ENCODE peak calls at places on chromosomes 11 and 22, in six cellular contexts. One of them, this sample, is unnamed.

GRCh38 chr11:3840289-3840869 is 380 bp downstream of the RHOG start:
- DNase-seq in HCT116: no peak
- DNase-seq in fibroblast of lung: no peak
- DNase-seq in IMR-90: no peak
- DNase-seq in lower leg skin: peak; percentile 36
- DNase-seq in kidney epithelial cell: no peak
- DNase-seq in this sample: no peak

GRCh38 chr11:118522571-118523072 is 4.7 kb upstream of the TTC36 start:
- DNase-seq in HCT116: no peak
- DNase-seq in fibroblast of lung: peak; percentile 28
- DNase-seq in IMR-90: peak; percentile 30
- DNase-seq in lower leg skin: no peak
- DNase-seq in kidney epithelial cell: no peak
- DNase-seq in this sample: no peak

GRCh38 chr22:46042786-46043185 is 65.8 kb upstream of the WNT7B start:
- DNase-seq in HCT116: no peak
- DNase-seq in fibroblast of lung: no peak
- DNase-seq in IMR-90: peak; percentile 32
- DNase-seq in lower leg skin: no peak
- DNase-seq in kidney epithelial cell: no peak
- DNase-seq in this sample: no peak

GRCh38 chr11:82906236-82906635 is 4.7 kb downstream of the DDIAS start:
- DNase-seq in HCT116: peak; percentile 15
- DNase-seq in fibroblast of lung: peak; percentile 61
- DNase-seq in IMR-90: peak; percentile 43
- DNase-seq in lower leg skin: no peak
- DNase-seq in kidney epithelial cell: no peak
- DNase-seq in this sample: no peak

GRCh38 chr11:117859713-117860112 is 16.7 kb downstream of the FXYD6 start:
- DNase-seq in HCT116: no peak
- DNase-seq in fibroblast of lung: no peak
- DNase-seq in IMR-90: no peak
- DNase-seq in lower leg skin: no peak
- DNase-seq in kidney epithelial cell: no peak
- DNase-seq in this sample: no peak

GRCh38 chr11:41065432-41065831 is 394.0 kb downstream of the LRRC4C start:
- DNase-seq in HCT116: no peak
- DNase-seq in fibroblast of lung: no peak
- DNase-seq in IMR-90: no peak
- DNase-seq in lower leg skin: no peak
- DNase-seq in kidney epithelial cell: no peak
- DNase-seq in this sample: no peak

GRCh38 chr11:76445122-76446084 is 585 bp downstream of the EMSY start:
- DNase-seq in HCT116: peak; percentile 79
- DNase-seq in fibroblast of lung: peak; percentile 83
- DNase-seq in IMR-90: peak; percentile 90
- DNase-seq in lower leg skin: peak; percentile 72
- DNase-seq in kidney epithelial cell: peak; percentile 39
- DNase-seq in this sample: no peak

GRCh38 chr11:130426223-130427048 is 2.0 kb downstream of the ADAMTS8 start:
- DNase-seq in HCT116: no peak
- DNase-seq in fibroblast of lung: no peak
- DNase-seq in IMR-90: no peak
- DNase-seq in lower leg skin: no peak
- DNase-seq in kidney epithelial cell: no peak
- DNase-seq in this sample: no peak

GRCh38 chr11:19226378-19227195 is 14.2 kb downstream of the E2F8 start:
- DNase-seq in HCT116: no peak
- DNase-seq in fibroblast of lung: no peak
- DNase-seq in IMR-90: no peak
- DNase-seq in lower leg skin: no peak
- DNase-seq in kidney epithelial cell: no peak
- DNase-seq in this sample: no peak

DNA sequence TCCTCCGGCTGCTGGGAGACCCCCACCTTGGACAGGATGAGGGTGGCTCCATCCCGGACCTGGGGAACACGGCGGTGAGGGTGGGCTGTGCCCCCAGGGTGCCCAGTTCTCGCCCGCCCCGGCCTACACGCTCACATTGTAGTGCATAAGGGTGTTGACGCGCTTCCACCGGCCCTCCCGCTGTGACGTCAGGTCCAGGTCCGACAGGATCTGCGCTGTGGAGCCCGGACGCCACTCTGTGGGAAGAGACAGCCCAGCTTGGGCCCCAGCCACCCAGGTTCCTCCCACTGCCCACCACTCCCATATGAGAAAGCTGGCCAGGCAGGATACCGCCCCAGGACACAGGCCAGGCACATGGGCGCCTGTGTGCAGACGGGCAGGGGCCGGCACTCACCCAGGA is 8.3 kb upstream of the MAPK11 start:
- DNase-seq in HCT116: no peak
- DNase-seq in fibroblast of lung: no peak
- DNase-seq in IMR-90: no peak
- DNase-seq in lower leg skin: no peak
- DNase-seq in kidney epithelial cell: no peak
- DNase-seq in this sample: no peak
- TF ChIP-seq CTCF in HCT116: no peak
- TF ChIP-seq CTCF in fibroblast of lung: no peak
- TF ChIP-seq CTCF in IMR-90: no peak
- TF ChIP-seq CTCF in lower leg skin: no peak
- TF ChIP-seq CTCF in kidney epithelial cell: no peak
- TF ChIP-seq CTCF in this sample: no peak

GRCh38 chr11:86670179-86670578 is 2.2 kb downstream of the ME3 start:
- DNase-seq in HCT116: no peak
- DNase-seq in fibroblast of lung: peak; percentile 90
- DNase-seq in IMR-90: peak; percentile 43
- DNase-seq in lower leg skin: no peak
- DNase-seq in kidney epithelial cell: no peak
- DNase-seq in this sample: no peak
- H3K4me3 ChIP-seq in HCT116: no peak overlapping the region
- H3K4me3 ChIP-seq in fibroblast of lung: no peak overlapping the region
- H3K4me3 ChIP-seq in IMR-90: no peak overlapping the region
- H3K4me3 ChIP-seq in lower leg skin: no peak overlapping the region
- H3K4me3 ChIP-seq in kidney epithelial cell: no peak overlapping the region
- H3K4me3 ChIP-seq in this sample: no peak overlapping the region

DNA sequence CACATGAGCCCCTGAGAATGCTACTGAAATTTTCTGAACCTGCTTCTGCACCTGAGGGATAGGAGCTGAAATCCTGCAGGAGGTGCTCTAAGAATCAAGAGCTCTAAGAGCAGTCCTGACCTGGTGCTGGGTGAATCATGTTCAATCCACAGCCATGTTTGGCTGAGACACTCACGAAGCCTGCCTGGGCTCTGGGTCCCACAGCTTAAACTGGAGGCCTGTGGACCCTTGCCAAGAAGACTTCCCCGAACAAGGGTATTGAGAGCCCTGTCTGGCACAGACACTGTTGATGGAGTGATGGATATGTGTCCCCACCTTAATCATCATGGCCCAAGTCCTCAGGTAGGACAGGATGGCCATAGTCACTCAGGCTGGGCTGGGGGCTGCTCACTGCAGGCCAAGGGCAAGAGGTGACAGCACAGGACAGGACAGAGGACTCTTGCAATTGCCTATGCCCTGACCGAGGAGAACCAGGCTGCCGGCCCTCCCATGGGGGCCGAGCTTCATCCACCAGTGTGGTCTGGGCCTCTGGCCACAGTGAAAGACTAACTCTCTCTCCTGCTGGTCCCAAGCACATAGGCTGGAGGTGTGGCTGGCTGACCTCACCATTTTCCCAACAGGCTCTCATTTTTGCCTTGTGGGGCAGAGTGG is 6.8 kb downstream of the RAB3IL1 start:
- DNase-seq in HCT116: no peak
- DNase-seq in fibroblast of lung: no peak
- DNase-seq in IMR-90: no peak
- DNase-seq in lower leg skin: no peak
- DNase-seq in kidney epithelial cell: no peak
- DNase-seq in this sample: no peak
- TF ChIP-seq CTCF in HCT116: no peak
- TF ChIP-seq CTCF in fibroblast of lung: no peak
- TF ChIP-seq CTCF in IMR-90: no peak
- TF ChIP-seq CTCF in lower leg skin: no peak
- TF ChIP-seq CTCF in kidney epithelial cell: no peak
- TF ChIP-seq CTCF in this sample: no peak

GRCh38 chr11:133952199-133953190 is 4.3 kb downstream of the IGSF9B start:
- DNase-seq in HCT116: no peak
- DNase-seq in fibroblast of lung: no peak
- DNase-seq in IMR-90: no peak
- DNase-seq in lower leg skin: no peak
- DNase-seq in kidney epithelial cell: no peak
- DNase-seq in this sample: no peak
- H3K4me3 ChIP-seq in HCT116: no peak overlapping the region
- H3K4me3 ChIP-seq in fibroblast of lung: no peak overlapping the region
- H3K4me3 ChIP-seq in IMR-90: no peak overlapping the region
- H3K4me3 ChIP-seq in lower leg skin: no peak overlapping the region
- H3K4me3 ChIP-seq in kidney epithelial cell: no peak overlapping the region
- H3K4me3 ChIP-seq in this sample: no peak overlapping the region

GRCh38 chr11:62245271-62245753 is 3.3 kb downstream of the SCGB1D2 start:
- DNase-seq in HCT116: no peak
- DNase-seq in fibroblast of lung: peak; percentile 14
- DNase-seq in IMR-90: peak; percentile 28
- DNase-seq in lower leg skin: no peak
- DNase-seq in kidney epithelial cell: no peak
- DNase-seq in this sample: no peak
- TF ChIP-seq CTCF in HCT116: peak; percentile 50
- TF ChIP-seq CTCF in fibroblast of lung: no peak
- TF ChIP-seq CTCF in IMR-90: no peak
- TF ChIP-seq CTCF in lower leg skin: no peak
- TF ChIP-seq CTCF in kidney epithelial cell: peak; percentile 28
- TF ChIP-seq CTCF in this sample: peak; percentile 54

GRCh38 chr11:74710291-74710938 is 20.8 kb downstream of the CHRDL2 start:
- DNase-seq in HCT116: no peak
- DNase-seq in fibroblast of lung: no peak
- DNase-seq in IMR-90: peak; percentile 46
- DNase-seq in lower leg skin: no peak
- DNase-seq in kidney epithelial cell: no peak
- DNase-seq in this sample: no peak

GRCh38 chr11:74703211-74703610 is 28.0 kb downstream of the CHRDL2 start:
- DNase-seq in HCT116: no peak
- DNase-seq in fibroblast of lung: no peak
- DNase-seq in IMR-90: no peak
- DNase-seq in lower leg skin: no peak
- DNase-seq in kidney epithelial cell: no peak
- DNase-seq in this sample: no peak

GRCh38 chr11:74709175-74709574 is 22.1 kb downstream of the CHRDL2 start:
- DNase-seq in HCT116: no peak
- DNase-seq in fibroblast of lung: no peak
- DNase-seq in IMR-90: no peak
- DNase-seq in lower leg skin: no peak
- DNase-seq in kidney epithelial cell: no peak
- DNase-seq in this sample: no peak

GRCh38 chr11:74707602-74708510 is 23.4 kb downstream of the CHRDL2 start:
- DNase-seq in HCT116: no peak
- DNase-seq in fibroblast of lung: no peak
- DNase-seq in IMR-90: no peak
- DNase-seq in lower leg skin: no peak
- DNase-seq in kidney epithelial cell: no peak
- DNase-seq in this sample: no peak

GRCh38 chr11:74707182-74707581 is 24.0 kb downstream of the CHRDL2 start:
- DNase-seq in HCT116: no peak
- DNase-seq in fibroblast of lung: no peak
- DNase-seq in IMR-90: no peak
- DNase-seq in lower leg skin: no peak
- DNase-seq in kidney epithelial cell: no peak
- DNase-seq in this sample: no peak
- H3K4me3 ChIP-seq in HCT116: no peak overlapping the region
- H3K4me3 ChIP-seq in fibroblast of lung: no peak overlapping the region
- H3K4me3 ChIP-seq in IMR-90: no peak overlapping the region
- H3K4me3 ChIP-seq in lower leg skin: no peak overlapping the region
- H3K4me3 ChIP-seq in kidney epithelial cell: no peak overlapping the region
- H3K4me3 ChIP-seq in this sample: no peak overlapping the region

GRCh38 chr11:47768090-47768620 is 1.0 kb upstream of the FNBP4 start:
- DNase-seq in HCT116: no peak
- DNase-seq in fibroblast of lung: peak; percentile 82
- DNase-seq in IMR-90: peak; percentile 61
- DNase-seq in lower leg skin: peak; percentile 73
- DNase-seq in kidney epithelial cell: peak; percentile 28
- DNase-seq in this sample: peak; percentile 50
- TF ChIP-seq CTCF in HCT116: no peak
- TF ChIP-seq CTCF in fibroblast of lung: no peak
- TF ChIP-seq CTCF in IMR-90: no peak
- TF ChIP-seq CTCF in lower leg skin: no peak
- TF ChIP-seq CTCF in kidney epithelial cell: no peak
- TF ChIP-seq CTCF in this sample: no peak

GRCh38 chr11:827861-828167 is at the start of gene CRACR2B:
- DNase-seq in HCT116: no peak
- DNase-seq in fibroblast of lung: no peak
- DNase-seq in IMR-90: no peak
- DNase-seq in lower leg skin: no peak
- DNase-seq in kidney epithelial cell: no peak
- DNase-seq in this sample: no peak
- H3K4me3 ChIP-seq in HCT116: peak within 1 kb of the TSS; percentile 65
- H3K4me3 ChIP-seq in fibroblast of lung: peak within 1 kb of the TSS; percentile 45
- H3K4me3 ChIP-seq in IMR-90: no peak within 1 kb of the TSS
- H3K4me3 ChIP-seq in lower leg skin: no peak within 1 kb of the TSS
- H3K4me3 ChIP-seq in kidney epithelial cell: peak within 1 kb of the TSS; percentile 34
- H3K4me3 ChIP-seq in this sample: peak within 1 kb of the TSS; percentile 48

DNA sequence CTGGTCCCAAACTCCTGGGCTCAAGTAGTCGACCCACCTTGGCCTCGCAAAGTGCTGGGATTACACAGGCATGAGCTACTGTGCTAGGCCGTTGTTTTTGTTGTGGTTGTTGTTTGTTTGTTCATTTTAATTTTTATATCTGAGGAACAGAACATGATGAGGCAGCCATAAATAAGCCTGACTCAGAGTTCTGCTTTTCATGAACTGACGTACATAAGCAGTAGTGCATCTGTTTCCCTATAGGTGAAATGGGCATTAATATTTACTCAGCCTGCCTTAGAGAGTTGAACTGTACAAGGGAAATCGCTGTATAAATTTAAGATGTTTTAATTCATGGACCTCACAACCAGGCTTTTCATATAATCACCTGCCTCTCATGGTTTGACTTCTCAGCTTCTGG is 80.5 kb downstream of the PDHX start:
- DNase-seq in HCT116: no peak
- DNase-seq in fibroblast of lung: no peak
- DNase-seq in IMR-90: no peak
- DNase-seq in lower leg skin: no peak
- DNase-seq in kidney epithelial cell: no peak
- DNase-seq in this sample: no peak
- TF ChIP-seq CTCF in HCT116: no peak
- TF ChIP-seq CTCF in fibroblast of lung: no peak
- TF ChIP-seq CTCF in IMR-90: no peak
- TF ChIP-seq CTCF in lower leg skin: no peak
- TF ChIP-seq CTCF in kidney epithelial cell: no peak
- TF ChIP-seq CTCF in this sample: no peak

DNA sequence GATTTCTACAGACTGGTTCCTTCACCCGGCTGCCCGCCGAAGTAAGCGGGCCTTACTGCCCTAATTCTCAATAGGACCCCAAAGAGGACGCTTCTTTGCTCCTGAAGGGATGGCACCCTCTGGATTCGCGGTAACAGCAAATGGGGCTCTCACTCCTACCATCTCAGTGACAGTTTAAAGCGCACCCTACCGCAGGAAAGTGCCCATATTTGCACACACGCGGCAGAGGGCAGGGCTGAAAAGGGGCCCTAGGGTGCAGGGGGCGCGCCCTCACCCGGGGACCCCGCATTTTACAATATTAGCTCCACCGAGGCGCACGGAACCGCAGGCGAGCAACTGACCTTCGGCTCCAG is 974 bp upstream of the UPB1 start:
- DNase-seq in HCT116: no peak
- DNase-seq in fibroblast of lung: no peak
- DNase-seq in IMR-90: no peak
- DNase-seq in lower leg skin: no peak
- DNase-seq in kidney epithelial cell: no peak
- DNase-seq in this sample: no peak
- H3K4me3 ChIP-seq in HCT116: no peak overlapping the region
- H3K4me3 ChIP-seq in fibroblast of lung: peak overlapping the region; percentile 10
- H3K4me3 ChIP-seq in IMR-90: no peak overlapping the region
- H3K4me3 ChIP-seq in lower leg skin: no peak overlapping the region
- H3K4me3 ChIP-seq in kidney epithelial cell: peak overlapping the region; percentile 26
- H3K4me3 ChIP-seq in this sample: peak overlapping the region; percentile 48